ENCODE peak calls at places on chromosomes 6 and 20, in four cellular contexts. F is activated T-helper 1 cell treated with anti-CD3 and anti-CD28 coated beads, Interleukin-2, amount 50 U/mL, for 16 hours; O is SK-MEL-5; D is NCI-H510A treated with DMSO at 0.1 percent for 48 hours. G is an unnamed sample.

GRCh38 chr6:115948751-115949150 is 111.9 kb downstream of the FRK start:
- DNase-seq in F (no peak), O (no peak), D (no peak), G (no peak)

GRCh38 chr6:50992232-50992631 is 173.6 kb downstream of the TFAP2B start:
- DNase-seq in F (no peak), O (no peak), D (no peak), G (no peak)

GRCh38 chr20:50758469-50758868 is 27.1 kb downstream of the PARD6B start:
- DNase-seq in F (no peak), O (no peak), D (no peak), G (no peak)

GRCh38 chr6:142725024-142725770 is 219.8 kb downstream of the HIVEP2 start:
- DNase-seq in F (no peak), O (no peak), D (no peak), G (no peak)

GRCh38 chr6:30321692-30322388 is 4.9 kb upstream of the TRIM39 start:
- DNase-seq in F (no peak), O (no peak), D (no peak), G (no peak)

GRCh38 chr6:158474961-158475343 is 84.9 kb upstream of the TMEM181 start:
- DNase-seq in F (no peak), O (no peak), D (peak), G (peak)

GRCh38 chr6:16854986-16855385 is 93.7 kb upstream of the ATXN1 start:
- DNase-seq in F (no peak), O (no peak), D (no peak), G (no peak)

GRCh38 chr6:80143312-80143960 is 37.0 kb downstream of the BCKDHB start:
- DNase-seq in F (no peak), O (peak), D (no peak), G (peak)

GRCh38 chr6:43221046-43221773 is 8.1 kb downstream of the DNPH1 start:
- DNase-seq in F (no peak), O (no peak), D (no peak), G (no peak)

GRCh38 chr6:3228046-3228671 is 706 bp upstream of the TUBB2B start:
- DNase-seq in F (no peak), O (no peak), D (peak), G (peak)

GRCh38 chr6:119312875-119313338 is 36.7 kb downstream of the MAN1A1 start:
- DNase-seq in F (no peak), O (no peak), D (no peak), G (no peak)

GRCh38 chr6:136371117-136371696 is 81.6 kb upstream of the BCLAF1 start:
- DNase-seq in F (no peak), O (no peak), D (no peak), G (no peak)

GRCh38 chr20:51385941-51386530 is 156.5 kb downstream of the NFATC2 start:
- DNase-seq in F (no peak), O (peak), D (no peak), G (no peak)

GRCh38 chr20:63330084-63330760 is 30.9 kb downstream of the CHRNA4 start:
- DNase-seq in F (no peak), O (no peak), D (no peak), G (no peak)

GRCh38 chr6:157975456-157975855 is 6.2 kb upstream of the SYNJ2 start:
- DNase-seq in F (no peak), O (no peak), D (no peak), G (no peak)

GRCh38 chr20:19961298-19961697 is 55.9 kb upstream of the NAA20 start:
- DNase-seq in F (no peak), O (no peak), D (no peak), G (no peak)

GRCh38 chr6:85641522-85641915 is 1.2 kb downstream of the SYNCRIP start:
- DNase-seq in F (no peak), O (no peak), D (no peak), G (no peak)

GRCh38 chr6:134342211-134342610 is 24.3 kb upstream of the SGK1 start:
- DNase-seq in F (no peak), O (no peak), D (no peak), G (no peak)

GRCh38 chr6:107956586-107957164 is 1.3 kb downstream of the SEC63 start:
- DNase-seq in F (no peak), O (no peak), D (no peak), G (peak)

GRCh38 chr6:37783831-37784584 is 35.5 kb upstream of the ZFAND3 start:
- DNase-seq in F (no peak), O (no peak), D (peak), G (peak)

GRCh38 chr6:45076217-45076616 is 251.9 kb upstream of the RUNX2 start:
- DNase-seq in F (no peak), O (no peak), D (no peak), G (no peak)

GRCh38 chr20:44830995-44831394 is 20.6 kb upstream of the RIMS4 start:
- DNase-seq in F (no peak), O (no peak), D (no peak), G (no peak)

GRCh38 chr6:129607581-129608186 is 102.3 kb downstream of the ARHGAP18 start:
- DNase-seq in F (no peak), O (no peak), D (no peak), G (no peak)

GRCh38 chr6:135521431-135521830 is 23.9 kb upstream of the AHI1 start:
- DNase-seq in F (no peak), O (no peak), D (no peak), G (no peak)

GRCh38 chr20:62291251-62292066 is 11.3 kb upstream of the ADRM1 start:
- DNase-seq in F (no peak), O (no peak), D (no peak), G (no peak)

G was measured in DMS53.